ENCODE peak calls at places on chromosomes 11 and 22, in eight cellular contexts. One of them, this sample, is unnamed.

GRCh38 chr11:117678651-117679407 is 118.2 kb downstream of the DSCAML1 start:
- DNase-seq in sigmoid colon: no peak
- DNase-seq in choroid plexus epithelial cell: no peak
- DNase-seq in A673: no peak
- DNase-seq in HCT116: no peak
- DNase-seq in progenitor cell of endocrine pancreas: no peak
- DNase-seq in fibroblast of the aortic adventitia: no peak
- DNase-seq in GM23338: no peak
- DNase-seq in this sample: no peak

GRCh38 chr11:110317516-110317932 is 21.1 kb upstream of the RDX start:
- DNase-seq in sigmoid colon: no peak
- DNase-seq in choroid plexus epithelial cell: peak
- DNase-seq in A673: peak
- DNase-seq in HCT116: no peak
- DNase-seq in progenitor cell of endocrine pancreas: no peak
- DNase-seq in fibroblast of the aortic adventitia: peak
- DNase-seq in GM23338: no peak
- DNase-seq in this sample: no peak

GRCh38 chr11:12103411-12104225 is 6.8 kb upstream of the MICAL2 start:
- DNase-seq in sigmoid colon: no peak
- DNase-seq in choroid plexus epithelial cell: no peak
- DNase-seq in A673: no peak
- DNase-seq in HCT116: no peak
- DNase-seq in progenitor cell of endocrine pancreas: no peak
- DNase-seq in fibroblast of the aortic adventitia: no peak
- DNase-seq in GM23338: no peak
- DNase-seq in this sample: no peak

GRCh38 chr22:44931077-44931540 is 78.7 kb downstream of the PHF21B start:
- DNase-seq in sigmoid colon: no peak
- DNase-seq in choroid plexus epithelial cell: peak
- DNase-seq in A673: no peak
- DNase-seq in HCT116: no peak
- DNase-seq in progenitor cell of endocrine pancreas: no peak
- DNase-seq in fibroblast of the aortic adventitia: peak
- DNase-seq in GM23338: no peak
- DNase-seq in this sample: no peak

GRCh38 chr11:124825876-124826275 is 25.7 kb upstream of the MSANTD2 start:
- DNase-seq in sigmoid colon: no peak
- DNase-seq in choroid plexus epithelial cell: no peak
- DNase-seq in A673: no peak
- DNase-seq in HCT116: no peak
- DNase-seq in progenitor cell of endocrine pancreas: no peak
- DNase-seq in fibroblast of the aortic adventitia: no peak
- DNase-seq in GM23338: no peak
- DNase-seq in this sample: no peak

GRCh38 chr22:25038239-25038638 is 85.7 kb downstream of the KIAA1671 start:
- DNase-seq in sigmoid colon: no peak
- DNase-seq in choroid plexus epithelial cell: no peak
- DNase-seq in A673: no peak
- DNase-seq in HCT116: no peak
- DNase-seq in progenitor cell of endocrine pancreas: no peak
- DNase-seq in fibroblast of the aortic adventitia: no peak
- DNase-seq in GM23338: no peak
- DNase-seq in this sample: no peak

GRCh38 chr22:36463783-36464184 is 17.7 kb downstream of the TXN2 start:
- DNase-seq in sigmoid colon: peak
- DNase-seq in choroid plexus epithelial cell: no peak
- DNase-seq in A673: no peak
- DNase-seq in HCT116: no peak
- DNase-seq in progenitor cell of endocrine pancreas: no peak
- DNase-seq in fibroblast of the aortic adventitia: no peak
- DNase-seq in GM23338: no peak
- DNase-seq in this sample: no peak

GRCh38 chr11:63858628-63859550 is 20.0 kb downstream of the MARK2 start:
- DNase-seq in sigmoid colon: peak
- DNase-seq in choroid plexus epithelial cell: peak
- DNase-seq in A673: peak
- DNase-seq in HCT116: no peak
- DNase-seq in progenitor cell of endocrine pancreas: no peak
- DNase-seq in fibroblast of the aortic adventitia: peak
- DNase-seq in GM23338: no peak
- DNase-seq in this sample: no peak

GRCh38 chr22:31575190-31575589 is 78.9 kb downstream of the SFI1 start:
- DNase-seq in sigmoid colon: no peak
- DNase-seq in choroid plexus epithelial cell: peak
- DNase-seq in A673: no peak
- DNase-seq in HCT116: no peak
- DNase-seq in progenitor cell of endocrine pancreas: no peak
- DNase-seq in fibroblast of the aortic adventitia: no peak
- DNase-seq in GM23338: no peak
- DNase-seq in this sample: no peak

GRCh38 chr11:31819533-31820437 is 8.7 kb upstream of the PAX6 start:
- DNase-seq in sigmoid colon: peak
- DNase-seq in choroid plexus epithelial cell: no peak
- DNase-seq in A673: no peak
- DNase-seq in HCT116: no peak
- DNase-seq in progenitor cell of endocrine pancreas: no peak
- DNase-seq in fibroblast of the aortic adventitia: no peak
- DNase-seq in GM23338: peak
- DNase-seq in this sample: no peak

GRCh38 chr11:15770798-15771414 is 585.4 kb downstream of the SOX6 start:
- DNase-seq in sigmoid colon: no peak
- DNase-seq in choroid plexus epithelial cell: peak
- DNase-seq in A673: peak
- DNase-seq in HCT116: peak
- DNase-seq in progenitor cell of endocrine pancreas: no peak
- DNase-seq in fibroblast of the aortic adventitia: peak
- DNase-seq in GM23338: peak
- DNase-seq in this sample: no peak

GRCh38 chr22:40202225-40202944 is 24.7 kb downstream of the TNRC6B start:
- DNase-seq in sigmoid colon: no peak
- DNase-seq in choroid plexus epithelial cell: peak
- DNase-seq in A673: no peak
- DNase-seq in HCT116: no peak
- DNase-seq in progenitor cell of endocrine pancreas: no peak
- DNase-seq in fibroblast of the aortic adventitia: no peak
- DNase-seq in GM23338: no peak
- DNase-seq in this sample: no peak

GRCh38 chr11:113148652-113149051 is 165.7 kb upstream of the TTC12 start:
- DNase-seq in sigmoid colon: no peak
- DNase-seq in choroid plexus epithelial cell: no peak
- DNase-seq in A673: no peak
- DNase-seq in HCT116: no peak
- DNase-seq in progenitor cell of endocrine pancreas: no peak
- DNase-seq in fibroblast of the aortic adventitia: no peak
- DNase-seq in GM23338: peak
- DNase-seq in this sample: no peak

GRCh38 chr11:2467695-2468055 is 22.9 kb downstream of the KCNQ1 start:
- DNase-seq in sigmoid colon: no peak
- DNase-seq in choroid plexus epithelial cell: no peak
- DNase-seq in A673: no peak
- DNase-seq in HCT116: no peak
- DNase-seq in progenitor cell of endocrine pancreas: no peak
- DNase-seq in fibroblast of the aortic adventitia: no peak
- DNase-seq in GM23338: no peak
- DNase-seq in this sample: no peak

GRCh38 chr11:44760917-44761545 is 34.3 kb downstream of the TSPAN18 start:
- DNase-seq in sigmoid colon: peak
- DNase-seq in choroid plexus epithelial cell: peak
- DNase-seq in A673: peak
- DNase-seq in HCT116: peak
- DNase-seq in progenitor cell of endocrine pancreas: no peak
- DNase-seq in fibroblast of the aortic adventitia: peak
- DNase-seq in GM23338: peak
- DNase-seq in this sample: no peak

GRCh38 chr11:117717485-117718314 is 79.3 kb downstream of the DSCAML1 start:
- DNase-seq in sigmoid colon: peak
- DNase-seq in choroid plexus epithelial cell: peak
- DNase-seq in A673: no peak
- DNase-seq in HCT116: no peak
- DNase-seq in progenitor cell of endocrine pancreas: no peak
- DNase-seq in fibroblast of the aortic adventitia: no peak
- DNase-seq in GM23338: peak
- DNase-seq in this sample: no peak

GRCh38 chr22:47534150-47535133 is 772.0 kb downstream of the TBC1D22A start:
- DNase-seq in sigmoid colon: no peak
- DNase-seq in choroid plexus epithelial cell: no peak
- DNase-seq in A673: no peak
- DNase-seq in HCT116: no peak
- DNase-seq in progenitor cell of endocrine pancreas: no peak
- DNase-seq in fibroblast of the aortic adventitia: no peak
- DNase-seq in GM23338: no peak
- DNase-seq in this sample: no peak

GRCh38 chr11:10568486-10568941 is at the start of gene LYVE1:
- DNase-seq in sigmoid colon: peak
- DNase-seq in choroid plexus epithelial cell: peak
- DNase-seq in A673: no peak
- DNase-seq in HCT116: no peak
- DNase-seq in progenitor cell of endocrine pancreas: no peak
- DNase-seq in fibroblast of the aortic adventitia: peak
- DNase-seq in GM23338: no peak
- DNase-seq in this sample: no peak

DNA sequence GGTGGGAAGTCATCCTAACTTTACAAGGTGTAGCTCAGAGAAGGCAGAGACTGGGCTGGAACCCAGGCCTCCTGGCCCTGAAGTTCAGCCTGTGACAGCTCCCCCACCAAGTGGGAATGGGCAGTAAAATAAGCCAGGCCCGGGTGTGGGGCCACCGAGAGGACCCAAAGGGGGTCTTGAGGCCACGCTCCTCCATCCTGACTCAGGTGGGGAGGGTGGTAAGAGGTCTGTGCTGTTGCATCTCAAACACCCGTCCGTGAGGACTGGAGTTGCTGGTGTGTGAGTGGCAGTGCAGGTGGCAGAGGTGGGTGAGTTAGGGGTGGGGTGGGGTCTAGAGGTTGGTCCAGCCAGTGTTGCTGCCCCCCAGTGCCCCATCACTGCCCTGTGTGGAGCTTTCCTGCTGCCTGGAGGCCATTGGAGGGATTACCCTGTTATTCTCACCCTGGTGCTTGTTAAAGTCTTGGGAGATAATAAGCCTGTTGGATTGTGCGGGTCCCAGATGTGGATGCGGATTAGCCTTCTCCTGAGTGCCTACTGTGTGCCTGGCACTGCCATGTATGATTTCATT is 12.7 kb downstream of the SERPINH1 start:
- DNase-seq in sigmoid colon: no peak
- DNase-seq in choroid plexus epithelial cell: no peak
- DNase-seq in A673: no peak
- DNase-seq in HCT116: no peak
- DNase-seq in progenitor cell of endocrine pancreas: no peak
- DNase-seq in fibroblast of the aortic adventitia: no peak
- DNase-seq in GM23338: no peak
- DNase-seq in this sample: no peak
- TF ChIP-seq CTCF in sigmoid colon: peak
- TF ChIP-seq CTCF in choroid plexus epithelial cell: peak
- TF ChIP-seq CTCF in A673: peak
- TF ChIP-seq CTCF in HCT116: peak
- TF ChIP-seq CTCF in progenitor cell of endocrine pancreas: no peak
- TF ChIP-seq CTCF in fibroblast of the aortic adventitia: peak
- TF ChIP-seq CTCF in GM23338: peak
- TF ChIP-seq CTCF in this sample: no peak

GRCh38 chr11:68641880-68642279 is 42.5 kb upstream of the GAL start:
- DNase-seq in sigmoid colon: no peak
- DNase-seq in choroid plexus epithelial cell: no peak
- DNase-seq in A673: no peak
- DNase-seq in HCT116: no peak
- DNase-seq in progenitor cell of endocrine pancreas: no peak
- DNase-seq in fibroblast of the aortic adventitia: no peak
- DNase-seq in GM23338: no peak
- DNase-seq in this sample: no peak

GRCh38 chr11:68646832-68647231 is 37.5 kb upstream of the GAL start:
- DNase-seq in sigmoid colon: no peak
- DNase-seq in choroid plexus epithelial cell: no peak
- DNase-seq in A673: no peak
- DNase-seq in HCT116: no peak
- DNase-seq in progenitor cell of endocrine pancreas: no peak
- DNase-seq in fibroblast of the aortic adventitia: no peak
- DNase-seq in GM23338: no peak
- DNase-seq in this sample: no peak

DNA sequence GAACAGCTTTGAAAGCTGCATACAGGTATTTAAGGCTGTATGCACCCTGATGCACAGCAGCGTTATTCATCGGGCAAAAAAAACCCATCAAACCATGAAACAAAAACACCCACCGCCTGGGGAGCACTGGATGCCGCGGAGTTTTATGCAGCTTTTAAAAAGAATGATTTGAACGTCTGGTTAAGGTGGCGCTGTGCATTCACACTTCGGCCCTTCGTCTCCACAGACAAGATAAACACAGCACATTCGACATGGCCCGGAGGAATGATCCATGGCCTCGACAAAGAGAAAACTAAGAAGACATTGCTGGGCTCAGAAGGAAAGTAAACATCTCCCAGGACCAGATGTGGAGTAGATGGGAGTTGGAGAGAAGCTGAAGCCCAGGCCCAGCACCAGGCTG is 40.8 kb upstream of the GAL start:
- DNase-seq in sigmoid colon: no peak
- DNase-seq in choroid plexus epithelial cell: peak
- DNase-seq in A673: peak
- DNase-seq in HCT116: peak
- DNase-seq in progenitor cell of endocrine pancreas: no peak
- DNase-seq in fibroblast of the aortic adventitia: no peak
- DNase-seq in GM23338: no peak
- DNase-seq in this sample: no peak
- TF ChIP-seq CTCF in sigmoid colon: no peak
- TF ChIP-seq CTCF in choroid plexus epithelial cell: peak
- TF ChIP-seq CTCF in A673: peak
- TF ChIP-seq CTCF in HCT116: peak
- TF ChIP-seq CTCF in progenitor cell of endocrine pancreas: no peak
- TF ChIP-seq CTCF in fibroblast of the aortic adventitia: no peak
- TF ChIP-seq CTCF in GM23338: peak
- TF ChIP-seq CTCF in this sample: no peak

DNA sequence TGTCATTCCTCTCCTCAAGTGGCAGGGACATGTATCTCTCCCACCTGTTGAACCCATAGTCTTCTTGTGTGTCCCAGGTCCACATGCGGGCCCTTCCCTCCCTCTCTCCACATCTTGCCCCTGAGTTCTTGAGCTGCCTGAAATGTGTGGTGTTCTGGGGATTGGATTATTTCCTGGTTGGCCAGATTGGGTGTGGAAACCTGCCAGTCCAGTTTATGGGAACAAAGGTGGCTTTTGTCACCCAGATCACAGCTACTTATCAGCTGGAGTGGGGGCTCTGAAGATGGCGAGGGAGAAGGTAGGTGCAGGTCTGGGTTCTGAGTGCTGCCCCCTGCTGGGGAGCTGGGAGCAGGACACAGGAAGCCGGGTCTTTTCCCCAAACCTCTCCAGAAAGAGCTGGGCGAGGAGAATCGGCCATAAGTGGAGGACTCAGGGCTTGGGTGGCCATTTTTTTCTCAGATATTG is 14.2 kb downstream of the DTX4 start:
- DNase-seq in sigmoid colon: no peak
- DNase-seq in choroid plexus epithelial cell: no peak
- DNase-seq in A673: peak
- DNase-seq in HCT116: peak
- DNase-seq in progenitor cell of endocrine pancreas: peak
- DNase-seq in fibroblast of the aortic adventitia: no peak
- DNase-seq in GM23338: peak
- DNase-seq in this sample: peak
- TF ChIP-seq CTCF in sigmoid colon: peak
- TF ChIP-seq CTCF in choroid plexus epithelial cell: peak
- TF ChIP-seq CTCF in A673: peak
- TF ChIP-seq CTCF in HCT116: peak
- TF ChIP-seq CTCF in progenitor cell of endocrine pancreas: peak
- TF ChIP-seq CTCF in fibroblast of the aortic adventitia: peak
- TF ChIP-seq CTCF in GM23338: peak
- TF ChIP-seq CTCF in this sample: peak

GRCh38 chr11:116072776-116073175 is 568.6 kb upstream of the CADM1 start:
- DNase-seq in sigmoid colon: no peak
- DNase-seq in choroid plexus epithelial cell: no peak
- DNase-seq in A673: no peak
- DNase-seq in HCT116: no peak
- DNase-seq in progenitor cell of endocrine pancreas: no peak
- DNase-seq in fibroblast of the aortic adventitia: no peak
- DNase-seq in GM23338: peak
- DNase-seq in this sample: no peak
- TF ChIP-seq CTCF in sigmoid colon: no peak
- TF ChIP-seq CTCF in choroid plexus epithelial cell: no peak
- TF ChIP-seq CTCF in A673: peak
- TF ChIP-seq CTCF in HCT116: no peak
- TF ChIP-seq CTCF in progenitor cell of endocrine pancreas: peak
- TF ChIP-seq CTCF in fibroblast of the aortic adventitia: no peak
- TF ChIP-seq CTCF in GM23338: peak
- TF ChIP-seq CTCF in this sample: no peak